ENCODE peak calls at places on chromosomes 4 and X, in four cellular contexts. V is Caco-2, J is aorta, N is stomach. R is an unnamed sample. For H3K4me1 and H3K27me3, the result is how much of the 10 kb centered on the place peaks cover.

GRCh38 chr4:64068096-64068495 is 341.2 kb downstream of the TECRL start:
- DNase-seq in N (no peak), V (no peak), J (no peak), R (no peak)

GRCh38 chr4:139368990-139369389 is 66.7 kb upstream of the NDUFC1 start:
- DNase-seq in J (no peak), N (no peak), V (no peak), R (no peak)

GRCh38 chr4:97238956-97239698 is 904.1 kb downstream of the STPG2 start:
- DNase-seq in N (no peak), J (no peak), V (no peak), R (no peak)

GRCh38 chrX:75107863-75108509 is 48.1 kb downstream of the ABCB7 start:
- DNase-seq in V (no peak), N (no peak), J (no peak), R (no peak)

GRCh38 chr4:38306482-38307071 is 346.4 kb downstream of the PTTG2 start:
- DNase-seq in N (no peak), V (no peak), J (no peak), R (no peak)

GRCh38 chr4:54861201-54861600 is 203.4 kb downstream of the KIT start:
- DNase-seq in V (peak), N (no peak), J (no peak), R (no peak)

GRCh38 chr4:139763668-139764067 is 98.0 kb downstream of the MGST2 start:
- DNase-seq in J (no peak), V (no peak), N (no peak), R (no peak)

GRCh38 chr4:178937130-178937529 is 1494.9 kb upstream of the AGA start:
- DNase-seq in V (no peak), J (no peak), N (no peak), R (no peak)

GRCh38 chrX:14528629-14529287 is 578 bp upstream of the GLRA2 start:
- DNase-seq in N (peak), V (peak), J (peak), R (peak)

GRCh38 chr4:130712038-130712437 is 1616.1 kb downstream of the C4orf33 start:
- DNase-seq in N (no peak), V (no peak), J (no peak), R (peak)

GRCh38 chr4:89685277-89685676 is 151.7 kb downstream of the SNCA start:
- DNase-seq in V (no peak), J (no peak), N (no peak), R (no peak)

GRCh38 chr4:102610007-102610406 is 108.8 kb downstream of the NFKB1 start:
- DNase-seq in J (no peak), V (peak), N (no peak), R (no peak)

GRCh38 chrX:39791691-39792090 is 306.1 kb downstream of the BCOR start:
- DNase-seq in V (no peak), J (no peak), N (no peak), R (no peak)

GRCh38 chrX:103343105-103343504 is 13.1 kb downstream of the TCEAL7 start:
- DNase-seq in J (no peak), V (peak), N (peak), R (peak)

GRCh38 chr4:17463606-17464005 is 48.3 kb downstream of the QDPR start:
- DNase-seq in J (no peak), V (no peak), N (no peak), R (no peak)

GRCh38 chr4:23887989-23888388 is 1.9 kb downstream of the PPARGC1A start:
- DNase-seq in V (no peak), J (no peak), N (no peak), R (no peak)

GRCh38 chr4:166140951-166141350 is 267.9 kb downstream of the TLL1 start:
- DNase-seq in J (no peak), V (no peak), N (no peak), R (no peak)

GRCh38 chrX:48761674-48762471 is at the start of gene GLOD5:
- DNase-seq in N (peak), V (peak), J (no peak), R (peak)

GRCh38 chr4:27084685-27085356 is 224.2 kb downstream of the STIM2 start:
- DNase-seq in N (peak), V (no peak), J (no peak), R (no peak)

GRCh38 chrX:9341305-9342201 is 123.3 kb upstream of the TBL1X start:
- DNase-seq in V (no peak), J (peak), N (peak), R (no peak)

GRCh38 chr4:4969298-4969697 is 50.0 kb downstream of the CYTL1 start:
- DNase-seq in V (no peak), N (peak), J (peak), R (peak)

GRCh38 chr4:159290321-159291030 is 187.6 kb downstream of the RAPGEF2 start:
- DNase-seq in N (no peak), V (no peak), J (no peak), R (peak)

GRCh38 chrX:14939644-14940043 is 66.4 kb downstream of the MOSPD2 start:
- DNase-seq in V (no peak), N (no peak), J (no peak), R (no peak)

GRCh38 chrX:150465856-150466775 is 102.3 kb upstream of the MTM1 start:
- DNase-seq in V (no peak), J (no peak), N (no peak), R (no peak)

GRCh38 chrX:136880003-136880451 is 498 bp downstream of the RBMX start:
- DNase-seq in V (peak), J (no peak), N (no peak), R (no peak)

GRCh38 chr4:1246111-1246881 is 2.6 kb downstream of the CTBP1 start:
- DNase-seq in J (peak), V (no peak), N (no peak), R (peak)

GRCh38 chrX:115499112-115499805 is 61.7 kb upstream of the PLS3 start:
- DNase-seq in V (no peak), N (no peak), J (no peak), R (no peak)

GRCh38 chr4:41203169-41203568 is 11.2 kb downstream of the APBB2 start:
- DNase-seq in V (no peak), N (no peak), J (no peak), R (no peak)

GRCh38 chr4:548976-549375 is 27.1 kb downstream of the TMEM271 start:
- DNase-seq in J (no peak), V (no peak), N (no peak), R (no peak)

DNA sequence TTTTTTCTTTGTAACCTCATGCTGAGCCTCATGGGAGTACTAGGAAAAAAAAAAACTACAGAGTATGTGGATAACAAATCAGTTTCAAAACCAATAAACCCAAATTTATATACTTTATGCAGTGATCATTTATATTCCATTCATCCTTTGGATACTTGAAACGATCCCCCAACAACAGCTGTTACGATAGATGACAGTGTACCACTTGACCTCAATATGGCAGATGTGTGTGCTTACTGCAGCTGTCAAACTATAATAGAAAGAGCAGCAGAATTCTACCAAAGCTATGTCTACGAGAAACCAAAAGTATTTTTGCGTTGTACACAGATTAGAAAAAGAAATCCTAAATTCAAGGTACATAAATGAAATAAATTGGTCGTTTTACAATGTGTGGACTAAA is 337.8 kb downstream of the PDGFC start:
- DNase-seq in J (no peak), V (no peak), N (no peak), R (no peak)
- H3K4me3 ChIP-seq in J (no peak), V (no peak), N (no peak), R (no peak)

GRCh38 chr4:118762146-118762545 is 73.8 kb downstream of the SEC24D start:
- DNase-seq in N (no peak), V (no peak), J (no peak), R (no peak)
- H3K4me1 ChIP-seq in N (under half), V (under half), J (under half), R (under half)

GRCh38 chr4:185011408-185011807 is 6.9 kb upstream of the HELT start:
- DNase-seq in N (no peak), J (no peak), V (peak), R (no peak)
- H3K27me3 ChIP-seq in N (under half), J (under half), V (under half), R (under half)

DNA sequence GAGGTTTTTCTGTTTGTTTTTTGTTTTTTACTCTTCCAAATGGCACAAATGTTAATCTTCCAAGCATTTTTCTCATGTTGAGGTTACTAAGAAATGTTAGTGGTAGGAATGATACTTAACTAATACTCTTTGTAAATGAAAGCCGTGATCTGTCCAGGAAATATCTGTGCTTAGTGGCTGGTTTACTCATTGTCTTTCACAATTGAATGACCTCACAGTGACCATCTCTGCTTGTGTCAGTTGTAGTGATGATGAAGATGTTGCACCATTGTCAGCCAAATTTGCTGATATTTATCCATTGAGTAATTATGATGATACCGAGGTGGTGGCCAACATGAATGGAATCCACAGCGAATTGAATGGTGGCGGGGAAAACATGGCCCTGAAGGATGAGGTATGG is 93.5 kb downstream of the TNIP2 start:
- DNase-seq in N (no peak), J (no peak), V (no peak), R (peak)
- H3K4me3 ChIP-seq in N (no peak), J (no peak), V (no peak), R (no peak)

GRCh38 chr4:8359193-8359592 is 81.3 kb downstream of the ACOX3 start:
- DNase-seq in V (no peak), J (no peak), N (no peak), R (no peak)

GRCh38 chr4:8355864-8356565 is 84.5 kb downstream of the ACOX3 start:
- DNase-seq in V (no peak), J (no peak), N (no peak), R (peak)

GRCh38 chr4:8355306-8355705 is 85.2 kb downstream of the ACOX3 start:
- DNase-seq in V (no peak), J (no peak), N (no peak), R (peak)

GRCh38 chr4:8353912-8354453 is 84.4 kb downstream of the HTRA3 start:
- DNase-seq in J (no peak), N (no peak), V (no peak), R (no peak)

GRCh38 chr4:8356856-8357255 is 83.7 kb downstream of the ACOX3 start:
- DNase-seq in N (no peak), V (no peak), J (no peak), R (no peak)
- H3K4me1 ChIP-seq in N (under half), V (under half), J (under half), R (under half)